ENCODE peak calls at places on chromosomes 13 and 19, in four cellular contexts. N is DND-41, P is neuronal stem cell, A is GM23338. L is an unnamed sample. For H3K4me1 and H3K36me3, the result is how much of the 10 kb centered on the place peaks cover.

GRCh38 chr13:107941345-107942029 is 273.8 kb downstream of the LIG4 start:
- DNase-seq in N (no peak), P (no peak), A (no peak), L (no peak)

GRCh38 chr19:53057904-53058579 is 13.5 kb downstream of the ERVV-2 start:
- DNase-seq in N (no peak), P (no peak), A (peak), L (no peak)

GRCh38 chr19:20423381-20424207 is 142.0 kb downstream of the ZNF737 start:
- DNase-seq in N (peak), P (peak), A (peak), L (peak)

GRCh38 chr19:10895920-10896319 is 24.6 kb downstream of the CARM1 start:
- DNase-seq in N (no peak), P (no peak), A (peak), L (no peak)

GRCh38 chr13:111531505-111531904 is 211.1 kb downstream of the TEX29 start:
- DNase-seq in N (no peak), P (no peak), A (no peak), L (no peak)

GRCh38 chr19:8731428-8732169 is 10.2 kb downstream of the OR2Z1 start:
- DNase-seq in N (peak), P (no peak), A (peak), L (no peak)

GRCh38 chr19:58476498-58477015 is 405 bp downstream of the ZNF446 start:
- DNase-seq in N (peak), P (no peak), A (no peak), L (no peak)

GRCh38 chr19:9932835-9933234 is 3.5 kb downstream of the OLFM2 start:
- DNase-seq in N (no peak), P (no peak), A (no peak), L (no peak)

GRCh38 chr13:71374471-71375041 is 492.4 kb downstream of the DACH1 start:
- DNase-seq in N (no peak), P (no peak), A (no peak), L (no peak)

GRCh38 chr19:13275016-13275722 is 125.0 kb downstream of the IER2 start:
- DNase-seq in N (no peak), P (no peak), A (no peak), L (no peak)

GRCh38 chr13:76904507-76904906 is 18.3 kb upstream of the KCTD12 start:
- DNase-seq in N (no peak), P (no peak), A (no peak), L (no peak)

GRCh38 chr19:49413348-49413747 is 9.9 kb downstream of the PTH2 start:
- DNase-seq in N (no peak), P (no peak), A (no peak), L (no peak)

GRCh38 chr19:35030257-35031071 is at the start of gene SCN1B:
- DNase-seq in N (peak), P (peak), A (peak), L (peak)

GRCh38 chr19:44050740-44051653 is 839 bp upstream of the ZNF223 start:
- DNase-seq in N (no peak), P (no peak), A (peak), L (no peak)

GRCh38 chr19:47228168-47228936 is 2.6 kb downstream of the BBC3 start:
- DNase-seq in N (no peak), P (no peak), A (peak), L (peak)

GRCh38 chr13:74274946-74275345 is 140.7 kb upstream of the KLF12 start:
- DNase-seq in N (no peak), P (no peak), A (no peak), L (no peak)

GRCh38 chr19:36213793-36214387 is 575 bp downstream of the ZNF565 start:
- DNase-seq in N (no peak), P (peak), A (no peak), L (no peak)

GRCh38 chr13:43272866-43273265 is 249.5 kb downstream of the DNAJC15 start:
- DNase-seq in N (no peak), P (no peak), A (no peak), L (no peak)

GRCh38 chr13:102877285-102877684 is 31.5 kb downstream of the ERCC5 start:
- DNase-seq in N (no peak), P (no peak), A (no peak), L (no peak)

GRCh38 chr19:46990998-46991676 is 28.5 kb upstream of the NPAS1 start:
- DNase-seq in N (peak), P (peak), A (peak), L (peak)

GRCh38 chr13:101248739-101249138 is 167.6 kb downstream of the NALCN start:
- DNase-seq in N (no peak), P (no peak), A (no peak), L (no peak)
- H3K4me1 ChIP-seq in N (under half), P (under half), A (under half), L (under half)

GRCh38 chr19:45402469-45403070 is 2.3 kb downstream of the PPP1R13L start:
- DNase-seq in N (no peak), P (no peak), A (peak), L (peak)

GRCh38 chr19:45403781-45404556 is 900 bp downstream of the PPP1R13L start:
- DNase-seq in N (no peak), P (no peak), A (peak), L (peak)

GRCh38 chr19:45401815-45402468 is 2.9 kb downstream of the PPP1R13L start:
- DNase-seq in N (no peak), P (no peak), A (no peak), L (no peak)

GRCh38 chr19:45404557-45405434 is at the start of gene PPP1R13L:
- DNase-seq in N (peak), P (no peak), A (peak), L (no peak)

DNA sequence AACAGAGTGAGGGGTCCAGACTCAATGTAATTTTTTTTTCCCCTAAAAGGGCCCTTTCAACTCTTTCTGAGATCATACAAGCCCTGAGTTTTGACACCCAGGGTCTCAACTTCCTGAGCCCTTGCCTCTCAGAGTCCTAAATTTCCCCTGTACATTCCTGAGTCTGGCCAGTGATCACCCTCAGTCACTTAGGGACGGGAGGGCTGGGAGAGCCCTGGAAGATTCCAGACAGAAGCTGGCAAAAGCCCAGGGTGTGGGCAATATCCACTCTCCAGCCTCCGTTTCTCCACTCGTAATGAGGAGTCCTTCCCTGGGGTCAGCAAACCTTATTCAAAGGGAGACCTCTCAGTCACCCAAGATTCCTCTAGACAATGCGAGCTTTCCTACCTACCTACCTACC is 1.6 kb downstream of the PPP1R13L start:
- DNase-seq in N (no peak), P (no peak), A (no peak), L (no peak)
- H3K27ac ChIP-seq in N (no peak), P (no peak), A (no peak), L (no peak)

DNA sequence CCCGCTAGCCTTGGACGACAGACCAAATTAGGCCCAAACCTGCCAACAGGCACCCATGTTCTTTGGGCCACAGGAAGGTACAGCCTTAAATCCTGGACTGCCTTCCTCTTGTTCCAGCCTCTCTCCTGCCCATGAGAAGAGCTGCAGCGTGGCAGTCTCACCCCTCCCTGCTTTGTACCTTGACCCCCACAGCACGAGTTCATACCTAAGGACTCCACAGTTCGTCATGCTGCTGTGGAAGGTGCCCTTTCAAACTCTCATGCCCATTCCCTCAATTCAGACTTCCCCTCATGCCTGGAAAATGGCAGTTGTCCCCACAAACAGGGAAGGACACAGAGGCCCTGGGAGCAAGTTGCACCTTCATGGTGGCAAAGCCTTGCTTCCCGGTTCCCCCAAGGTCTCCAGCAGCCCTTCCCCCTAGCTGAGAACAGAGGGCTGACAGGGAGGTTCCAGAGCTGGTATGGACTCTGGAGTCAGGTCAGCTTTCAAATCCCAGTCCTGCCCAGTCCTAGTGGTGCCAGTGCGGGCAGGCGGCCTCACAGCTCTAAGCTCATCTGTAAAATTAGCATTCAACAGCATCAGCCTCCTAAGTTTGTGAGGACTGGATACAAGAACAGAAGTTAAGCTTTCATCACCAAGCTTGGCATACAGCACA is 8.6 kb downstream of the GSK3A start:
- DNase-seq in N (no peak), P (no peak), A (no peak), L (no peak)
- H3K36me3 ChIP-seq in N (half or more), P (half or more), A (under half), L (under half)

DNA sequence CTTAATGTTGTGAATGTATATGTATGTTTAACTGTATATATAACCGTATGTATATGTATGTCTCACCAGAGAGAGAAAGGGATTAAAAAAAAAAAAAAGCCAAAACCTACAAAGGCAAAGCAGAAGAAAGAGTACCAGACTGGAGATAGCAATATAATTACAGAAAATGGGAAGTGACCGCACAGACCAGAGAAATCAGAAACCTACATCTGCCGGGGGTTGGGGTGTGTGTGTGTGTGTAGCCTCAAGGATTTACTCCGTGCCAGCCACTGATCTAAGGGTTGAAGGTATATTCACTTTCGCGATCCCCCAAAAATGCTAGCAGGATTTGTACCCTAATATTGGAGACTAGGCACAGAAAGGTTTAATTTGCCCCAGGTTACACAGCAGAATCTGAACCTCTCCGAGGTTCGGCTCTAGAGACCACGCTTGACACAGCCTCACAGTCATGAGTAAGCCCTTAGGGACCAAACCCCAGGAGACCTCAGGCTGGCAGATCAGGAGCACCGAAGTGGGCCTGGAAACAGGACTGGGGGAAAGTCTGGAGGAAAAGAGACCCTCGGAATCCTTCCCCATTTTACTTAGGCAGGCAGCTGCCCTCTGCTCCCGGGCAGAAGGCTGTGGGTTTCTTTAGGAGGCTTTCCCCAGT is 14.8 kb downstream of the ARL11 start:
- DNase-seq in N (no peak), P (no peak), A (no peak), L (no peak)
- H3K4me1 ChIP-seq in N (under half), P (under half), A (under half), L (under half)

DNA sequence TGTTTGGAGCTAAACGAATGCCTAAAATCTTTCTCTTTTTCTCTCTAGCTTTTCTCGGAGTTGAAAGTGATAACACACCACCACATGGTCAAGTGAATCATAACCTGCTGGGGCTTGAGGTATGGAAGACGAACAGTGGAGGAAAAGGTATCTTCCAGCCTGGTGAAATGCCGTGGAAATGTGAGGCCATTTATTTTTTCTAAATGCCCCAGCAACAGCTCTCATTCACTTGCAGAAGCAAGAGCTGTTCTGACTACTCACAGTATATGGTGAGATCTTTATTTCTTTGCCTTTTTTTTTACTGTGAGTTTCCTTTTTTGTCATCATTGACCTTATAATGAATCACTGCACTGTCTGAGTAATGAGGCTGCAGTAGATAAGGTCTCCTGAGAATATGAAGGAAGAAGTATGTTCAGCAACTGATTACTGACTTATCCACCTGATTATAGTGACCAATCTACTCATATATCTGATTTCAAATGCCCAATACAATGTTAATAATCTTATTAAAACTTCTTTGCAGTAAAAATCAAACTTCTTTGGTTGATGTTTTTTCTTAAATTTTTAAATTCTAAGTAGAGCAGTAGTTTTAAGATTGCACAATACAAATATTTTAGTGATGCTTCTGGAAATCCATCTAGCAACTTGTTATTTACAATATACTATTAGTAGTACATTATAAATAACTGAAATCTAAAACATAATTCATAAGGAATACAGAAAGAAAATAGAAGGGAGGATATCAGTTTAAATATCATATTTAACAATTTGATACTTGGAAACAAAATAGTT is 569.9 kb downstream of the PCDH9 start:
- DNase-seq in N (no peak), P (no peak), A (no peak), L (no peak)
- H3K27ac ChIP-seq in N (no peak), P (no peak), A (no peak), L (no peak)

L was measured in CD8-positive, alpha-beta memory T cell.